ENCODE peak calls at places on chromosomes 1 and 21, in seven cellular contexts. R is H9, B is mesendoderm, L is neuronal stem cell, Z is IMR-90, G is H1, K is trophoblast cell. X is an unnamed sample.
A peak's percentile ranks its signal among the peaks of the same experiment; 100 is the strongest.

GRCh38 chr1:235741294-235741693 is 91.7 kb upstream of the GNG4 start:
- DNase-seq in R (no peak), B (peak; percentile 29), L (no peak), Z (peak; percentile 87), G (no peak), K (peak; percentile 39), X (peak; percentile 62)

GRCh38 chr21:38476385-38476784 is 21.9 kb downstream of the ERG start:
- DNase-seq in R (no peak), B (no peak), L (no peak), Z (no peak), G (no peak), K (no peak), X (peak; percentile 19)

GRCh38 chr1:114075546-114076249 is 78.0 kb downstream of the SYT6 start:
- DNase-seq in R (peak; percentile 44), B (no peak), L (no peak), Z (no peak), G (peak; percentile 29), K (no peak), X (no peak)

GRCh38 chr1:169288011-169288414 is 79.6 kb downstream of the NME7 start:
- DNase-seq in R (no peak), B (peak; percentile 84), L (no peak), Z (peak; percentile 17), G (peak; percentile 44), K (no peak), X (peak; percentile 28)

GRCh38 chr1:10152709-10153284 is 57.6 kb upstream of the KIF1B start:
- DNase-seq in R (peak; percentile 75), B (peak; percentile 68), L (peak; percentile 26), Z (peak; percentile 48), G (no peak), K (peak; percentile 32), X (peak; percentile 48)

GRCh38 chr1:113146242-113147072 is 73.5 kb downstream of the LRIG2 start:
- DNase-seq in R (no peak), B (peak; percentile 73), L (no peak), Z (peak; percentile 11), G (no peak), K (peak; percentile 77), X (peak; percentile 73)

GRCh38 chr1:184524248-184524647 is 137.4 kb downstream of the C1orf21 start:
- DNase-seq in R (no peak), B (no peak), L (no peak), Z (peak; percentile 12), G (no peak), K (no peak), X (no peak)

GRCh38 chr1:64940026-64940425 is 26.3 kb downstream of the JAK1 start:
- DNase-seq in R (no peak), B (no peak), L (no peak), Z (no peak), G (no peak), K (no peak), X (no peak)

GRCh38 chr1:49026230-49026811 is 249.6 kb upstream of the BEND5 start:
- DNase-seq in R (no peak), B (no peak), L (no peak), Z (no peak), G (no peak), K (no peak), X (no peak)

GRCh38 chr21:46439906-46440305 is 18.8 kb upstream of the DIP2A start:
- DNase-seq in R (no peak), B (no peak), L (no peak), Z (no peak), G (no peak), K (no peak), X (no peak)

GRCh38 chr21:22444990-22445389 is 1446.8 kb downstream of the NCAM2 start:
- DNase-seq in R (no peak), B (no peak), L (no peak), Z (no peak), G (no peak), K (no peak), X (no peak)

GRCh38 chr1:8862528-8862927 is 16.0 kb downstream of the ENO1 start:
- DNase-seq in R (peak; percentile 75), B (peak; percentile 81), L (no peak), Z (no peak), G (no peak), K (no peak), X (peak; percentile 50)

GRCh38 chr1:212915245-212916091 is 34.9 kb upstream of the VASH2 start:
- DNase-seq in R (peak; percentile 64), B (peak; percentile 92), L (no peak), Z (peak; percentile 87), G (no peak), K (no peak), X (peak; percentile 36)

DNA sequence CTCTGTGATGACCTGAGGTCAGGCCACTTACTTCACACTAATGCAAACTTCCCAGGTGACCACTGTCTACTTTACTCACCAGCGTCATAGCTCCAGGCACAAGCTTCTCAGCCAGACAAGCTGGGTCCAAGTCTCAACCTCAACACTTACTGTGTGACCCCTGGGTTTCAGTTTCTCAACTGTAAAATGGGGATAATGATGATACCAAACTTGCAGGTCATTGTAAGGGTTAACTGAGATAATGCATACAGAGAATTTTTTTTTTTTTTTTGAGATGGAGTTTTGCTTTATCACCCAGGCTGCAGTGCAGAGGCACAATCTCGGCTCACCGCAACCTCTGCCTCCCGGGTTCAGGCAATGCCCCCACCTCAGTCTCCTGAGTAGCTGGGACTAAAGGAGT is 34.7 kb downstream of the AK2 start:
- DNase-seq in R (no peak), B (no peak), L (no peak), Z (no peak), G (no peak), K (no peak), X (no peak)
- H2BK5ac ChIP-seq in R (no peak overlapping the region), B (no peak overlapping the region), L (no peak overlapping the region), Z (no peak overlapping the region), G (no peak overlapping the region), K (no peak overlapping the region), X (no peak overlapping the region)

GRCh38 chr1:2295526-2295925 is 67.4 kb downstream of the SKI start:
- DNase-seq in R (no peak), B (no peak), L (no peak), Z (no peak), G (no peak), K (no peak), X (no peak)

GRCh38 chr1:2294033-2294640 is 66.0 kb downstream of the SKI start:
- DNase-seq in R (no peak), B (no peak), L (no peak), Z (peak; percentile 35), G (no peak), K (no peak), X (no peak)

GRCh38 chr1:2297246-2298011 is 69.3 kb downstream of the SKI start:
- DNase-seq in R (no peak), B (no peak), L (no peak), Z (no peak), G (no peak), K (no peak), X (no peak)

GRCh38 chr1:2292725-2293450 is 64.8 kb downstream of the SKI start:
- DNase-seq in R (no peak), B (no peak), L (no peak), Z (no peak), G (no peak), K (no peak), X (no peak)

GRCh38 chr1:2294661-2295060 is 66.5 kb downstream of the SKI start:
- DNase-seq in R (no peak), B (no peak), L (no peak), Z (no peak), G (no peak), K (no peak), X (no peak)
- H2BK5ac ChIP-seq in R (no peak overlapping the region), B (no peak overlapping the region), L (peak overlapping the region; percentile 79), Z (peak overlapping the region; percentile 56), G (no peak overlapping the region), K (no peak overlapping the region), X (no peak overlapping the region)

DNA sequence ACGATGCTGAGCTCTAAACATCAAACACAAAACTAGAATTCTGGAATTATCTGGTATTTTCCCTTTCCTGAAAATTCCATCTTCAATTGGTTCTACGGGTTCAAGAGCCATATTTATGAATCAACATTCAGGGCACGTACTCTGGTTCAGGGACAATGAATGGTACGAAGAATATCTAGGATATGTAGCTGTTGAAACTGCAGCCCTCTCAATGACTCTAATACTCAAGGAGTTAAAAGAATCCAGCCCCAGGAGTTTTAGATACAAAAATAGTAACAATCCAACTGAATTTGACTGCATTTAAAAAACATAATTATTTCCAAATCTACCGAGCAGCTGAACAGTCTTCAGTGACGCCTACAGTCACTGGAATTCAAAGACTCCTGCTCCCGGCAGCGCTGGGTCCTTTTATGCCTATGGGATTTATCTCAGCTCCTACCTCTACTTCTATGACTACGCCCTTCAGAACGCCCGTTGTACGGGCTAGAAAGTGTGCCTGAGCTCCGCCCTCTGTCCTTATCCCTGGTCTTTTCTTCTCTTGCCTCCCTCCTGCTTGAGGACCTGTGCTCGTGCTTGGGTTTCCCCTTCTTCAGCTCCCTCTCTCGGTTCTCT is 55.7 kb downstream of the WARS2 start:
- DNase-seq in R (no peak), B (no peak), L (no peak), Z (no peak), G (no peak), K (peak; percentile 93), X (no peak)
- H2BK5ac ChIP-seq in R (no peak overlapping the region), B (no peak overlapping the region), L (no peak overlapping the region), Z (no peak overlapping the region), G (no peak overlapping the region), K (no peak overlapping the region), X (no peak overlapping the region)

DNA sequence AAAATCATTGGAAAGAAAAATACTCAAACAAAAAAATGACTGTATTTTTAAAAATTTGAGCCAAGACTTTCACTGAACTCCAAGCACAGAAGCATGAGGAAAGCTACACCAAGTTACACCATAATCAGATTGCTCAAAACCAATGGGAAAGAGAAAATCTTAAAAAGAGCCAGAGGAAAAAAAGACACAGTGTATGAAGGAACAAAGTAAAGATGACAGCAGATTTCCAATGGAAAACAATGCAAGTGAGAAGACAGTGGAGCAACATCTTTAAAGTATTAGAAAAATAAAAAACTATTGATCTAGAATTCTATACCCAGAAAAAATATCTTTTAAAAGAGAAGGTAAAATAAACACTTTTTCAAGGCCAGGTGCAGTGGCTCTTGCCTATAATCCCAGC is 147.8 kb upstream of the ZBTB40 start:
- DNase-seq in R (no peak), B (no peak), L (no peak), Z (no peak), G (no peak), K (no peak), X (no peak)
- H2BK5ac ChIP-seq in R (no peak overlapping the region), B (no peak overlapping the region), L (no peak overlapping the region), Z (no peak overlapping the region), G (no peak overlapping the region), K (no peak overlapping the region), X (no peak overlapping the region)